ENCODE peak calls at places on chromosomes 11 and 22, in eight cellular contexts. One of them, this sample, is unnamed.

GRCh38 chr11:126834149-126834548 is 166.4 kb downstream of the KIRREL3 start:
- DNase-seq in AG10803: peak
- DNase-seq in B cell: no peak
- DNase-seq in IMR-90: peak
- DNase-seq in choroid plexus epithelial cell: no peak
- DNase-seq in GM13976: no peak
- DNase-seq in astrocyte of the spinal cord: peak
- DNase-seq in type B pancreatic cell: no peak
- DNase-seq in this sample: no peak

GRCh38 chr11:5257296-5257695 is 2.7 kb upstream of the HBG2 start:
- DNase-seq in GM13976: no peak
- DNase-seq in B cell: no peak
- DNase-seq in type B pancreatic cell: no peak
- DNase-seq in choroid plexus epithelial cell: no peak
- DNase-seq in IMR-90: no peak
- DNase-seq in AG10803: no peak
- DNase-seq in astrocyte of the spinal cord: no peak
- DNase-seq in this sample: no peak

GRCh38 chr22:49825944-49826602 is 1.6 kb downstream of the BRD1 start:
- DNase-seq in type B pancreatic cell: no peak
- DNase-seq in IMR-90: peak
- DNase-seq in choroid plexus epithelial cell: peak
- DNase-seq in B cell: peak
- DNase-seq in AG10803: peak
- DNase-seq in GM13976: no peak
- DNase-seq in astrocyte of the spinal cord: peak
- DNase-seq in this sample: peak

GRCh38 chr11:108882211-108882831 is 217.5 kb downstream of the DDX10 start:
- DNase-seq in astrocyte of the spinal cord: no peak
- DNase-seq in AG10803: no peak
- DNase-seq in choroid plexus epithelial cell: no peak
- DNase-seq in type B pancreatic cell: no peak
- DNase-seq in GM13976: no peak
- DNase-seq in IMR-90: no peak
- DNase-seq in B cell: no peak
- DNase-seq in this sample: no peak

GRCh38 chr11:121291896-121292502 is 572 bp upstream of the SC5D start:
- DNase-seq in GM13976: no peak
- DNase-seq in IMR-90: peak
- DNase-seq in AG10803: no peak
- DNase-seq in type B pancreatic cell: no peak
- DNase-seq in B cell: no peak
- DNase-seq in choroid plexus epithelial cell: peak
- DNase-seq in astrocyte of the spinal cord: peak
- DNase-seq in this sample: no peak

GRCh38 chr11:7480132-7480531 is 5.2 kb upstream of the OLFML1 start:
- DNase-seq in GM13976: no peak
- DNase-seq in B cell: no peak
- DNase-seq in astrocyte of the spinal cord: no peak
- DNase-seq in type B pancreatic cell: no peak
- DNase-seq in AG10803: peak
- DNase-seq in IMR-90: no peak
- DNase-seq in choroid plexus epithelial cell: peak
- DNase-seq in this sample: no peak

GRCh38 chr11:6219359-6219758 is 14.0 kb downstream of the C11orf42 start:
- DNase-seq in B cell: no peak
- DNase-seq in astrocyte of the spinal cord: peak
- DNase-seq in AG10803: peak
- DNase-seq in IMR-90: peak
- DNase-seq in choroid plexus epithelial cell: peak
- DNase-seq in GM13976: no peak
- DNase-seq in type B pancreatic cell: no peak
- DNase-seq in this sample: no peak

GRCh38 chr11:108647701-108648527 is 17.0 kb upstream of the DDX10 start:
- DNase-seq in GM13976: peak
- DNase-seq in type B pancreatic cell: peak
- DNase-seq in B cell: peak
- DNase-seq in choroid plexus epithelial cell: peak
- DNase-seq in astrocyte of the spinal cord: peak
- DNase-seq in IMR-90: peak
- DNase-seq in AG10803: peak
- DNase-seq in this sample: peak

GRCh38 chr11:73399159-73400090 is 23.2 kb downstream of the RELT start:
- DNase-seq in AG10803: no peak
- DNase-seq in choroid plexus epithelial cell: no peak
- DNase-seq in B cell: peak
- DNase-seq in GM13976: no peak
- DNase-seq in type B pancreatic cell: no peak
- DNase-seq in IMR-90: peak
- DNase-seq in astrocyte of the spinal cord: no peak
- DNase-seq in this sample: no peak

GRCh38 chr11:63766501-63767270 is 1.9 kb downstream of the ZFTA start:
- DNase-seq in type B pancreatic cell: no peak
- DNase-seq in GM13976: no peak
- DNase-seq in AG10803: no peak
- DNase-seq in astrocyte of the spinal cord: no peak
- DNase-seq in choroid plexus epithelial cell: no peak
- DNase-seq in B cell: no peak
- DNase-seq in IMR-90: no peak
- DNase-seq in this sample: no peak

GRCh38 chr22:27335102-27335660 is 466.4 kb downstream of the MN1 start:
- DNase-seq in type B pancreatic cell: no peak
- DNase-seq in IMR-90: no peak
- DNase-seq in B cell: no peak
- DNase-seq in choroid plexus epithelial cell: no peak
- DNase-seq in AG10803: no peak
- DNase-seq in astrocyte of the spinal cord: no peak
- DNase-seq in GM13976: no peak
- DNase-seq in this sample: no peak

GRCh38 chr22:49436056-49436455 is 391.6 kb downstream of the BRD1 start:
- DNase-seq in AG10803: no peak
- DNase-seq in astrocyte of the spinal cord: no peak
- DNase-seq in type B pancreatic cell: no peak
- DNase-seq in GM13976: no peak
- DNase-seq in B cell: no peak
- DNase-seq in IMR-90: no peak
- DNase-seq in choroid plexus epithelial cell: no peak
- DNase-seq in this sample: no peak

GRCh38 chr11:116311141-116311540 is 461.6 kb downstream of the BUD13 start:
- DNase-seq in astrocyte of the spinal cord: no peak
- DNase-seq in choroid plexus epithelial cell: no peak
- DNase-seq in B cell: no peak
- DNase-seq in GM13976: no peak
- DNase-seq in type B pancreatic cell: no peak
- DNase-seq in IMR-90: no peak
- DNase-seq in AG10803: no peak
- DNase-seq in this sample: no peak

GRCh38 chr11:87036756-87037449 is 831 bp upstream of the TMEM135 start:
- DNase-seq in AG10803: no peak
- DNase-seq in type B pancreatic cell: no peak
- DNase-seq in choroid plexus epithelial cell: peak
- DNase-seq in IMR-90: no peak
- DNase-seq in GM13976: peak
- DNase-seq in astrocyte of the spinal cord: no peak
- DNase-seq in B cell: no peak
- DNase-seq in this sample: no peak

GRCh38 chr22:36321797-36322601 is 65.8 kb downstream of the MYH9 start:
- DNase-seq in GM13976: no peak
- DNase-seq in choroid plexus epithelial cell: no peak
- DNase-seq in IMR-90: no peak
- DNase-seq in type B pancreatic cell: no peak
- DNase-seq in B cell: no peak
- DNase-seq in AG10803: no peak
- DNase-seq in astrocyte of the spinal cord: no peak
- DNase-seq in this sample: no peak

GRCh38 chr22:19448076-19448607 is 631 bp upstream of the C22orf39 start:
- DNase-seq in IMR-90: peak
- DNase-seq in type B pancreatic cell: no peak
- DNase-seq in choroid plexus epithelial cell: peak
- DNase-seq in AG10803: peak
- DNase-seq in B cell: peak
- DNase-seq in astrocyte of the spinal cord: peak
- DNase-seq in GM13976: peak
- DNase-seq in this sample: no peak

GRCh38 chr22:22235564-22235963 is 9.0 kb upstream of the VPREB1 start:
- DNase-seq in B cell: peak
- DNase-seq in type B pancreatic cell: no peak
- DNase-seq in AG10803: no peak
- DNase-seq in choroid plexus epithelial cell: peak
- DNase-seq in astrocyte of the spinal cord: no peak
- DNase-seq in GM13976: peak
- DNase-seq in IMR-90: no peak
- DNase-seq in this sample: no peak

GRCh38 chr22:42831712-42832111 is 25.4 kb downstream of the ARFGAP3 start:
- DNase-seq in AG10803: no peak
- DNase-seq in IMR-90: no peak
- DNase-seq in B cell: no peak
- DNase-seq in GM13976: no peak
- DNase-seq in choroid plexus epithelial cell: no peak
- DNase-seq in astrocyte of the spinal cord: no peak
- DNase-seq in type B pancreatic cell: no peak
- DNase-seq in this sample: no peak

GRCh38 chr11:90556612-90557011 is 333.8 kb upstream of the CHORDC1 start:
- DNase-seq in type B pancreatic cell: no peak
- DNase-seq in B cell: no peak
- DNase-seq in astrocyte of the spinal cord: no peak
- DNase-seq in IMR-90: no peak
- DNase-seq in AG10803: no peak
- DNase-seq in GM13976: no peak
- DNase-seq in choroid plexus epithelial cell: no peak
- DNase-seq in this sample: no peak

GRCh38 chr11:17547051-17547577 is at the start of gene OTOG:
- DNase-seq in B cell: no peak
- DNase-seq in AG10803: no peak
- DNase-seq in type B pancreatic cell: no peak
- DNase-seq in choroid plexus epithelial cell: peak
- DNase-seq in astrocyte of the spinal cord: no peak
- DNase-seq in GM13976: no peak
- DNase-seq in IMR-90: no peak
- DNase-seq in this sample: no peak

GRCh38 chr11:33687733-33688479 is 12.7 kb downstream of the C11orf91 start:
- DNase-seq in type B pancreatic cell: no peak
- DNase-seq in GM13976: peak
- DNase-seq in B cell: no peak
- DNase-seq in IMR-90: peak
- DNase-seq in astrocyte of the spinal cord: peak
- DNase-seq in choroid plexus epithelial cell: peak
- DNase-seq in AG10803: peak
- DNase-seq in this sample: no peak

GRCh38 chr11:35260342-35260985 is 121.5 kb downstream of the CD44 start:
- DNase-seq in type B pancreatic cell: no peak
- DNase-seq in IMR-90: peak
- DNase-seq in B cell: no peak
- DNase-seq in astrocyte of the spinal cord: peak
- DNase-seq in choroid plexus epithelial cell: peak
- DNase-seq in AG10803: peak
- DNase-seq in GM13976: no peak
- DNase-seq in this sample: no peak

GRCh38 chr11:124670732-124671131 is 2.8 kb downstream of the SIAE start:
- DNase-seq in type B pancreatic cell: no peak
- DNase-seq in AG10803: peak
- DNase-seq in IMR-90: peak
- DNase-seq in B cell: peak
- DNase-seq in choroid plexus epithelial cell: no peak
- DNase-seq in astrocyte of the spinal cord: no peak
- DNase-seq in GM13976: no peak
- DNase-seq in this sample: no peak
- TF ChIP-seq CTCF in type B pancreatic cell: peak
- TF ChIP-seq CTCF in AG10803: no peak
- TF ChIP-seq CTCF in IMR-90: no peak
- TF ChIP-seq CTCF in B cell: no peak
- TF ChIP-seq CTCF in choroid plexus epithelial cell: no peak
- TF ChIP-seq CTCF in astrocyte of the spinal cord: no peak
- TF ChIP-seq CTCF in GM13976: no peak
- TF ChIP-seq CTCF in this sample: no peak

GRCh38 chr11:114180301-114181055 is 115.7 kb upstream of the NNMT start:
- DNase-seq in astrocyte of the spinal cord: no peak
- DNase-seq in B cell: peak
- DNase-seq in IMR-90: no peak
- DNase-seq in AG10803: no peak
- DNase-seq in choroid plexus epithelial cell: peak
- DNase-seq in type B pancreatic cell: no peak
- DNase-seq in GM13976: no peak
- DNase-seq in this sample: no peak
- TF ChIP-seq CTCF in astrocyte of the spinal cord: peak
- TF ChIP-seq CTCF in B cell: peak
- TF ChIP-seq CTCF in IMR-90: peak
- TF ChIP-seq CTCF in AG10803: peak
- TF ChIP-seq CTCF in choroid plexus epithelial cell: peak
- TF ChIP-seq CTCF in type B pancreatic cell: peak
- TF ChIP-seq CTCF in GM13976: no peak
- TF ChIP-seq CTCF in this sample: peak

DNA sequence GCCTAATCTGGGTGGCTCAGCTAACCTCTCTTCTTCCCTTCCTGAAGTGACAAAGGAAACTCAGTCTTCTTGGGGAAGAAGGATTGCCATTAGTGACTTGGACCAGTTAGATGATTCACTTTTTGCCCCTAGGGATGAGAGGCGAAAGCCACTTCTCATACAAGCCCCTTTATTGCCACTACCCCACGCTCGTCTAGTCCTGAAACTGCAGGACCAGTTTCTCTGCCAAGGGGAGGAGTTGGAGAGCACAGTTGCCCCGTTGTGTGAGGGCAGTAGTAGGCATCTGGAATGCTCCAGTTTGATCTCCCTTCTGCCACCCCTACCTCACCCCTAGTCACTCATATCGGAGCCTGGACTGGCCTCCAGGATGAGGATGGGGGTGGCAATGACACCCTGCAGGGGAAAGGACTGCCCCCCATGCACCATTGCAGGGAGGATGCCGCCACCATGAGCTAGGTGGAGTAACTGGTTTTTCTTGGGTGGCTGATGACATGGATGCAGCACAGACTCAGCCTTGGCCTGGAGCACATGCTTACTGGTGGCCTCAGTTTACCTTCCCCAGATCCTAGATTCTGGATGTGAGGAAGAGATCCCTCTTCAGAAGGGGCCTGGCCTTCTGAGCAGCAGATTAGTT is 14.2 kb upstream of the UVRAG start:
- DNase-seq in IMR-90: no peak
- DNase-seq in GM13976: no peak
- DNase-seq in choroid plexus epithelial cell: no peak
- DNase-seq in B cell: no peak
- DNase-seq in astrocyte of the spinal cord: no peak
- DNase-seq in type B pancreatic cell: no peak
- DNase-seq in AG10803: no peak
- DNase-seq in this sample: no peak
- TF ChIP-seq CTCF in IMR-90: no peak
- TF ChIP-seq CTCF in GM13976: peak
- TF ChIP-seq CTCF in choroid plexus epithelial cell: no peak
- TF ChIP-seq CTCF in B cell: no peak
- TF ChIP-seq CTCF in astrocyte of the spinal cord: no peak
- TF ChIP-seq CTCF in type B pancreatic cell: no peak
- TF ChIP-seq CTCF in AG10803: no peak
- TF ChIP-seq CTCF in this sample: no peak

DNA sequence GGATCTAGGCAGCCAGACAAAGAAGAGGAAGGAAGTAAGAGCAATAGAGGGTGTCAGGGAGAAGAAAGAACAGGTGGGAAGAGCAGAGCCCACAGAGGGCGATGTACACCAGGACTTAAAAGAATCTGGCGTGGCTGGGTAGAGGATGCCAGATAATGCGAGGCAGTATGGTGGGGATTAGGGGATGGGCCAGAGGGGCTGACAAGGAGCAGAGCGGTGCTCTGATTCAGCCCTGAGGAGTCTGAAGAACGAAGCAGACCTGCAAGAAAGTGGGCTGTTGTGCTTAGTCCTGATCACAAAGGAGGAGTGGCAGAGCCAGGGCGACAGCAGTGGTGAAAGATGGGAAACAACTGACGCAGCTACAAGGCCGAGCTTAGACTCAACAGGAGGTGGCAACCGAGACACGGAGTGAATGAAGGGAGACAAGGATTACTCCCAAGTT is 163.7 kb downstream of the LARGE1 start:
- DNase-seq in astrocyte of the spinal cord: no peak
- DNase-seq in B cell: no peak
- DNase-seq in choroid plexus epithelial cell: no peak
- DNase-seq in IMR-90: no peak
- DNase-seq in type B pancreatic cell: no peak
- DNase-seq in GM13976: no peak
- DNase-seq in AG10803: no peak
- DNase-seq in this sample: no peak
- TF ChIP-seq CTCF in astrocyte of the spinal cord: no peak
- TF ChIP-seq CTCF in B cell: no peak
- TF ChIP-seq CTCF in choroid plexus epithelial cell: peak
- TF ChIP-seq CTCF in IMR-90: no peak
- TF ChIP-seq CTCF in type B pancreatic cell: no peak
- TF ChIP-seq CTCF in GM13976: no peak
- TF ChIP-seq CTCF in AG10803: peak
- TF ChIP-seq CTCF in this sample: no peak